ENCODE peak calls at places on chromosomes 1 and 21, in ten cellular contexts. O is thyroid gland; L is fibroblast of lung; D is neural progenitor cell; G is colonic mucosa; B is ascending aorta; V is esophagus squamous epithelium; J is CD8-positive, alpha-beta T cell; F is adrenal gland; Q is cardiac muscle cell. R is an unnamed sample. For H3K9me3, the result is how much of the 10 kb centered on the place peaks cover.

GRCh38 chr1:153277852-153278251 is 18.4 kb downstream of the LORICRIN start:
- DNase-seq in O (peak), L (no peak), D (no peak), G (peak), B (no peak), V (no peak), J (no peak), F (no peak), Q (no peak), R (peak)

GRCh38 chr1:241074507-241074906 is 282.5 kb downstream of the RGS7 start:
- DNase-seq in O (no peak), L (peak), D (no peak), G (no peak), B (no peak), V (no peak), J (no peak), F (no peak), Q (no peak), R (no peak)

GRCh38 chr1:8702121-8702520 is 115.3 kb downstream of the RERE start:
- DNase-seq in O (peak), L (no peak), D (peak), G (peak), B (no peak), V (no peak), J (no peak), F (no peak), Q (peak), R (peak)

GRCh38 chr21:32147041-32147440 is 131.8 kb downstream of the MIS18A start:
- DNase-seq in O (no peak), L (no peak), D (no peak), G (no peak), B (no peak), V (no peak), J (no peak), F (no peak), Q (no peak), R (no peak)

GRCh38 chr1:46317323-46317722 is 13.8 kb downstream of the UQCRH start:
- DNase-seq in O (no peak), L (no peak), D (no peak), G (no peak), B (peak), V (no peak), J (no peak), F (no peak), Q (no peak), R (no peak)

GRCh38 chr1:17653728-17654351 is 101.3 kb upstream of the ACTL8 start:
- DNase-seq in O (peak), L (peak), D (peak), G (no peak), B (no peak), V (no peak), J (no peak), F (peak), Q (peak), R (no peak)

GRCh38 chr1:109979489-109980091 is 5.0 kb upstream of the AHCYL1 start:
- DNase-seq in O (no peak), L (peak), D (no peak), G (peak), B (no peak), V (no peak), J (no peak), F (peak), Q (peak), R (peak)

GRCh38 chr21:31612889-31613785 is 46.4 kb upstream of the SOD1 start:
- DNase-seq in O (no peak), L (peak), D (peak), G (no peak), B (no peak), V (no peak), J (no peak), F (no peak), Q (peak), R (no peak)

GRCh38 chr1:3943123-3943431 is 43.0 kb upstream of the C1orf174 start:
- DNase-seq in O (no peak), L (no peak), D (no peak), G (no peak), B (no peak), V (no peak), J (no peak), F (no peak), Q (no peak), R (no peak)

GRCh38 chr1:216222302-216222701 is 200.9 kb downstream of the USH2A start:
- DNase-seq in O (no peak), L (no peak), D (no peak), G (no peak), B (no peak), V (no peak), J (no peak), F (no peak), Q (no peak), R (no peak)

GRCh38 chr1:205775015-205775716 is at the start of gene RAB29:
- DNase-seq in O (peak), L (peak), D (peak), G (peak), B (peak), V (peak), J (peak), F (peak), Q (peak), R (peak)

GRCh38 chr1:51270751-51271150 is 34.7 kb downstream of the RNF11 start:
- DNase-seq in O (no peak), L (no peak), D (no peak), G (no peak), B (no peak), V (no peak), J (no peak), F (no peak), Q (no peak), R (no peak)

GRCh38 chr1:63635681-63636080 is 42.5 kb downstream of the PGM1 start:
- DNase-seq in O (no peak), L (peak), D (no peak), G (no peak), B (no peak), V (no peak), J (no peak), F (no peak), Q (peak), R (no peak)

GRCh38 chr1:217506878-217507277 is 124.0 kb downstream of the GPATCH2 start:
- DNase-seq in O (no peak), L (peak), D (no peak), G (no peak), B (no peak), V (no peak), J (no peak), F (no peak), Q (no peak), R (no peak)

GRCh38 chr1:94332516-94332915 is 85.7 kb upstream of the ABCD3 start:
- DNase-seq in O (no peak), L (no peak), D (no peak), G (no peak), B (no peak), V (no peak), J (no peak), F (no peak), Q (no peak), R (no peak)

GRCh38 chr1:203643213-203644045 is 16.8 kb downstream of the ATP2B4 start:
- DNase-seq in O (peak), L (peak), D (no peak), G (no peak), B (no peak), V (no peak), J (no peak), F (no peak), Q (peak), R (no peak)

GRCh38 chr1:236451796-236452373 is 57.8 kb downstream of the EDARADD start:
- DNase-seq in O (peak), L (no peak), D (peak), G (peak), B (no peak), V (no peak), J (peak), F (no peak), Q (peak), R (peak)

GRCh38 chr1:180728472-180729106 is 96.8 kb downstream of the XPR1 start:
- DNase-seq in O (no peak), L (no peak), D (no peak), G (no peak), B (no peak), V (no peak), J (no peak), F (no peak), Q (no peak), R (no peak)
- H3K9me3 ChIP-seq in O (under half), L (under half), D (under half), G (under half), B (under half), V (under half), J (under half), F (under half), Q (under half), R (under half)

DNA sequence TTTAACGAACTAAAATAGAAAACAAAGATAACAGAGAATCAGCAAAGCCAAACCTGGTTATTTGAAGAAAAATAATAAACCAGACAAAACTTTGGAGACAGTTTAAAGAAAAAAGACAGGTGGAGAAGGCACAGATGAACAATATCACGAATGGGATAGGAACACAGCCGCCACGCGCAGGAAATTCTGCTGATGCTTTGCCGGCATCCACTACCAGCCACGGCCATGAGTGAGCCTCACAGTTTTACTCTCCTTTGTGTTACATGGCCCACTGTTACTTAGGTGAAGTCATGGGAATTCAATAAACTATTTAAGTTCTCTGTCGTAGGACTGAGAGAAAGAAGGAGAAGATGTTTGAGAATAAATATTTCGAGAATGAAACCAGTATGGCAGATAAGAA is 503.4 kb downstream of the TTLL7 start:
- DNase-seq in O (no peak), L (no peak), D (no peak), G (no peak), B (no peak), V (no peak), J (no peak), F (no peak), Q (no peak), R (no peak)
- H3K9me3 ChIP-seq in O (under half), L (under half), D (under half), G (under half), B (under half), V (under half), J (under half), F (under half), Q (under half), R (under half)

GRCh38 chr1:165915480-165916395 is 88.3 kb downstream of the UCK2 start:
- DNase-seq in O (no peak), L (no peak), D (no peak), G (no peak), B (peak), V (no peak), J (no peak), F (no peak), Q (no peak), R (peak)
- H3K9me3 ChIP-seq in O (under half), L (under half), D (under half), G (under half), B (under half), V (under half), J (under half), F (under half), Q (under half), R (under half)

GRCh38 chr1:116957646-116958045 is 43.9 kb upstream of the CD101 start:
- DNase-seq in O (no peak), L (no peak), D (no peak), G (no peak), B (no peak), V (no peak), J (no peak), F (no peak), Q (no peak), R (no peak)
- H3K9me3 ChIP-seq in O (under half), L (under half), D (under half), G (under half), B (under half), V (under half), J (under half), F (under half), Q (under half), R (under half)

DNA sequence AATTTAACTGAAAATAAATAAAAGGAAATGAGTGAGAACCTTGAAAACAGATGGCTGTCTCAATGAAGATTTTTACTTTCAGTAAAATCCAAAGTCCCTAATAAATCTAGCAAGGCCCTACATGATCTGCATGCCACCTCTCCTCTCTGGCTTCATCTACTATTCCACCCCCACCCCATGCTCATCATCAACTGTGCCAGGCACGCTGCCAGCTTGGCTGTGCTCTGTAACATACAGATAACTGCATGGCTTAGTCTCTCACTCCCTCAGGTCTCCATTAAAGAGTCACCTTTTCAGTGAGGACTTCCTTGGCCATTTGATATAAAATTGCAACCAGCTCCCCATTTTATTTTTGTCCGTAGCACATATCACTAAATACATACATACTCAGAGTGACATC is 26.7 kb downstream of the RGSL1 start:
- DNase-seq in O (no peak), L (no peak), D (no peak), G (no peak), B (no peak), V (no peak), J (no peak), F (no peak), Q (no peak), R (no peak)
- H3K9me3 ChIP-seq in O (under half), L (under half), D (under half), G (under half), B (under half), V (under half), J (under half), F (under half), Q (under half), R (under half)

GRCh38 chr1:35253941-35254340 is 14.6 kb upstream of the ZMYM4 start:
- DNase-seq in O (no peak), L (no peak), D (no peak), G (no peak), B (no peak), V (no peak), J (no peak), F (no peak), Q (no peak), R (no peak)

GRCh38 chr1:35255276-35255675 is 13.2 kb upstream of the ZMYM4 start:
- DNase-seq in O (no peak), L (no peak), D (no peak), G (no peak), B (no peak), V (no peak), J (no peak), F (no peak), Q (no peak), R (no peak)
- H3K9me3 ChIP-seq in O (under half), L (under half), D (under half), G (under half), B (under half), V (under half), J (under half), F (under half), Q (under half), R (under half)

R was measured in stomach.